ENCODE peak calls at places on chromosomes 1 and 21, in six cellular contexts. U is dorsolateral prefrontal cortex, Y is lower leg skin, N is SK-N-SH, V is H9, L is GM10248. H is an unnamed sample.

GRCh38 chr1:32761253-32761877 is 55.8 kb downstream of the YARS1 start:
- DNase-seq in U (no peak), Y (peak; percentile 92), N (peak; percentile 67), V (peak; percentile 82), L (no peak), H (no peak)

GRCh38 chr1:236122176-236122575 is 20.2 kb upstream of the GPR137B start:
- DNase-seq in U (no peak), Y (no peak), N (no peak), V (no peak), L (peak; percentile 59), H (no peak)

GRCh38 chr1:230359992-230360391 is 66.1 kb downstream of the PGBD5 start:
- DNase-seq in U (no peak), Y (no peak), N (no peak), V (no peak), L (no peak), H (no peak)

GRCh38 chr21:44970766-44971671 is 31.2 kb downstream of the SLX9 start:
- DNase-seq in U (no peak), Y (no peak), N (no peak), V (no peak), L (no peak), H (no peak)

GRCh38 chr1:30977511-30977910 is 69.0 kb upstream of the SDC3 start:
- DNase-seq in U (no peak), Y (no peak), N (no peak), V (no peak), L (no peak), H (no peak)

GRCh38 chr1:85289848-85290335 is 13.5 kb upstream of the BCL10 start:
- DNase-seq in U (no peak), Y (peak; percentile 52), N (no peak), V (no peak), L (no peak), H (no peak)

GRCh38 chr1:33273402-33273801 is 17.1 kb downstream of the ZNF362 start:
- DNase-seq in U (no peak), Y (peak; percentile 65), N (no peak), V (no peak), L (no peak), H (no peak)

GRCh38 chr1:25065246-25066238 is 135.5 kb upstream of the RUNX3 start:
- DNase-seq in U (no peak), Y (no peak), N (peak; percentile 74), V (no peak), L (no peak), H (no peak)

GRCh38 chr1:157490337-157491165 is 61.8 kb downstream of the FCRL5 start:
- DNase-seq in U (peak; percentile 50), Y (peak; percentile 92), N (peak; percentile 25), V (peak; percentile 87), L (peak; percentile 54), H (no peak)

GRCh38 chr1:19949016-19949415 is 25.6 kb upstream of the PLA2G2E start:
- DNase-seq in U (no peak), Y (no peak), N (no peak), V (peak; percentile 36), L (no peak), H (no peak)

GRCh38 chr1:53485478-53486394 is 26.5 kb downstream of the DMRTB1 start:
- DNase-seq in U (peak; percentile 77), Y (peak; percentile 96), N (peak; percentile 92), V (peak; percentile 90), L (peak; percentile 83), H (peak; percentile 94)
- TF ChIP-seq CTCF in U (peak; percentile 87), Y (no peak), N (peak; percentile 93), V (peak; percentile 96), L (peak; percentile 85), H (peak; percentile 94)

DNA sequence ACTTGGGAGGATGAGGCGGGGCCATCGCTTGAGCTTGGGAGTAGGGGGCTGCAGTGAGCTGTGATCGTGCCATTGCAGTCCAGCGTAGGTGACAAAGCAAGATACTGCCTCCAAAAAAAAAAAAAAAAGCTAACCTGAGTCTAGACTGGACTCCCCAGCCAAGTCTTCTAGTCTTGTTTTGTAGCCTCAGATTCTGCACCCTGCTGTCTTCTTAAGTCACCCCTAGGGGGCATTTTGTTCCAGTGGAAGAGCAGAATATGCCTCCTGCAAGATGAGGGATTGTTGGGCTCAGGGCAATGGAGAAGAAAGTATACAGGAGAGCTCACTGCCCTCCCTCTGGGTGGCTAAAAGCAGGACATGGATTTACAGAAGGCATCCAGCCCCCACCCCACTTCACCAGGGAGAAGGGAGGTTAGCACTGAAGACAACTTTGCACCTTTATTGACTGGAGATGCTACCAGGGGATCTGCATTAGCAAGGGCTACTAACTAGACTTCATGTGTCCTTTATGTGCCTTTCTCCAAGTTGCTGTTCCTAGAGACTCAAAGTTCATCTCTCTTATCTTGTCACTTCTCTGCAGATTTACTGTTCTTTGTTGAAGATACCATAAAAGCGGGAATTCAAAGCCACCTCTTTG is 15.3 kb upstream of the RNF187 start:
- DNase-seq in U (no peak), Y (peak; percentile 12), N (peak; percentile 53), V (peak; percentile 61), L (peak; percentile 61), H (no peak)
- TF ChIP-seq CTCF in U (peak; percentile 36), Y (no peak), N (peak; percentile 53), V (peak; percentile 70), L (peak; percentile 62), H (peak; percentile 39)

GRCh38 chr1:37096523-37096922 is 62.2 kb upstream of the GRIK3 start:
- DNase-seq in U (no peak), Y (no peak), N (peak; percentile 30), V (peak; percentile 73), L (peak; percentile 33), H (no peak)
- TF ChIP-seq CTCF in U (peak; percentile 15), Y (no peak), N (no peak), V (peak; percentile 77), L (no peak), H (no peak)

GRCh38 chr1:160255761-160256300 is 6.5 kb downstream of the DCAF8 start:
- DNase-seq in U (no peak), Y (no peak), N (no peak), V (no peak), L (no peak), H (no peak)

GRCh38 chr1:160260436-160261382 is 1.6 kb downstream of the DCAF8 start:
- DNase-seq in U (no peak), Y (no peak), N (no peak), V (no peak), L (no peak), H (no peak)

GRCh38 chr1:160257411-160258015 is 4.8 kb downstream of the DCAF8 start:
- DNase-seq in U (no peak), Y (no peak), N (no peak), V (no peak), L (no peak), H (no peak)

GRCh38 chr1:160256396-160257046 is 5.8 kb downstream of the DCAF8 start:
- DNase-seq in U (no peak), Y (no peak), N (no peak), V (no peak), L (no peak), H (no peak)

DNA sequence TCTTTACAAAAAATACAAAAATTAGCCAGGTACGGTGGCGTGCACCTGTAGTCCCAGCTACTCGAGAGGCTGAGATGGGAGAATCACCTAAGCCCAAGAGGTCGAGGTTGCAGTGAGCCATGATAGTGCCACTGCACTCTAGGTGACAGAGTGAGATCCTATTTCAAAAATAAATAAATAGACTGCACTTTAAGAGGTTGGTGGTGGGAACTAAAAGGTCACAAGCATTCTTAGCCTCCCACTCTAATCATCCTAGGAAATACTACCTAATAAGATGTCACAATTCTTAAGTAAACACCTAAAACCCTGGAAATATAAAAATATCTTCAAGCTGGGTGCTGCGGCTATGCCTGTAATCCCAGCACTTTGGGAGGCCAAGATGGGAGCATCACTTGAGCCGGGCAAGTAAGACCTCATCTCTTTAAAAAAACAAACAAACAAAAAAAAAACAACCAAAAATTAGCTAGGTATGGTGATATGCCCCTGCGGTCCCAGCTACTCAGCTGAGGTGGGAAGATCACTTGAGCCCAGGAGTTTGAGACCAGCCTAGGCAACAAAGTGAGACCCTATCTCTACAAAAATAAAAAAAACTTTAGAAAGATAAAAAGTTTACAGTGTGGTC is 4.1 kb downstream of the DCAF8 start:
- DNase-seq in U (no peak), Y (no peak), N (no peak), V (no peak), L (no peak), H (no peak)
- TF ChIP-seq CTCF in U (no peak), Y (no peak), N (no peak), V (no peak), L (no peak), H (no peak)